ENCODE peak calls at places on chromosome 13, in ten cellular contexts. Y, B, Q, U, F, O, G, J, Z and W are unnamed samples.

GRCh38 chr13:92896842-92897241 is 329.8 kb upstream of the GPC6 start:
- DNase-seq in Y (peak; percentile 31), B (no peak), Q (peak; percentile 12), U (no peak), F (no peak), O (no peak), G (no peak), J (peak; percentile 6), Z (no peak), W (no peak)

GRCh38 chr13:57631607-57632275 is at the start of gene PCDH17:
- DNase-seq in Y (peak; percentile 48), B (no peak), Q (peak; percentile 54), U (no peak), F (no peak), O (peak; percentile 16), G (no peak), J (no peak), Z (no peak), W (peak; percentile 34)

GRCh38 chr13:109309625-109310363 is 476.6 kb downstream of the IRS2 start:
- DNase-seq in Y (peak; percentile 23), B (peak; percentile 88), Q (no peak), U (no peak), F (no peak), O (no peak), G (no peak), J (no peak), Z (no peak), W (no peak)

GRCh38 chr13:100381595-100382224 is 206.9 kb downstream of the GGACT start:
- DNase-seq in Y (peak; percentile 12), B (no peak), Q (no peak), U (no peak), F (no peak), O (peak; percentile 10), G (no peak), J (no peak), Z (no peak), W (no peak)

GRCh38 chr13:38564751-38565150 is 122.1 kb upstream of the FREM2 start:
- DNase-seq in Y (no peak), B (no peak), Q (no peak), U (no peak), F (no peak), O (no peak), G (no peak), J (no peak), Z (no peak), W (no peak)

GRCh38 chr13:32761472-32761871 is 175.2 kb downstream of the PDS5B start:
- DNase-seq in Y (no peak), B (no peak), Q (no peak), U (no peak), F (no peak), O (no peak), G (no peak), J (no peak), Z (no peak), W (no peak)

GRCh38 chr13:109809216-109809890 is 23.0 kb upstream of the IRS2 start:
- DNase-seq in Y (no peak), B (peak; percentile 64), Q (no peak), U (no peak), F (no peak), O (no peak), G (no peak), J (no peak), Z (no peak), W (no peak)

GRCh38 chr13:112140366-112140765 is 73.4 kb downstream of the SOX1 start:
- DNase-seq in Y (no peak), B (no peak), Q (no peak), U (no peak), F (no peak), O (no peak), G (no peak), J (no peak), Z (no peak), W (no peak)

GRCh38 chr13:81458211-81458610 is 1117.3 kb upstream of the SPRY2 start:
- DNase-seq in Y (no peak), B (no peak), Q (no peak), U (no peak), F (no peak), O (no peak), G (no peak), J (no peak), Z (no peak), W (no peak)

GRCh38 chr13:96835591-96835990 is 158.7 kb downstream of the OXGR1 start:
- DNase-seq in Y (no peak), B (no peak), Q (no peak), U (no peak), F (no peak), O (no peak), G (no peak), J (no peak), Z (no peak), W (no peak)

GRCh38 chr13:108278466-108278865 is 8.9 kb downstream of the TNFSF13B start:
- DNase-seq in Y (no peak), B (no peak), Q (no peak), U (no peak), F (no peak), O (no peak), G (no peak), J (no peak), Z (no peak), W (no peak)

GRCh38 chr13:66689628-66690027 is 540.5 kb downstream of the PCDH9 start:
- DNase-seq in Y (peak; percentile 39), B (no peak), Q (no peak), U (no peak), F (no peak), O (no peak), G (no peak), J (peak; percentile 7), Z (no peak), W (no peak)

GRCh38 chr13:33290421-33290965 is 4.9 kb upstream of the STARD13 start:
- DNase-seq in Y (no peak), B (no peak), Q (no peak), U (no peak), F (no peak), O (no peak), G (no peak), J (no peak), Z (no peak), W (no peak)

GRCh38 chr13:75331792-75332349 is 150.1 kb downstream of the TBC1D4 start:
- DNase-seq in Y (no peak), B (no peak), Q (no peak), U (no peak), F (no peak), O (no peak), G (no peak), J (no peak), Z (no peak), W (no peak)

GRCh38 chr13:112781287-112781686 is 91.4 kb downstream of the ATP11A start:
- DNase-seq in Y (no peak), B (no peak), Q (no peak), U (no peak), F (no peak), O (no peak), G (no peak), J (no peak), Z (no peak), W (no peak)

GRCh38 chr13:39765801-39766463 is 110.5 kb downstream of the COG6 start:
- DNase-seq in Y (peak; percentile 83), B (peak; percentile 33), Q (no peak), U (peak; percentile 13), F (no peak), O (peak; percentile 99), G (no peak), J (peak; percentile 63), Z (no peak), W (no peak)

GRCh38 chr13:72535076-72535475 is 192.4 kb downstream of the MZT1 start:
- DNase-seq in Y (no peak), B (no peak), Q (no peak), U (no peak), F (no peak), O (no peak), G (no peak), J (no peak), Z (no peak), W (no peak)

GRCh38 chr13:88592105-88592504 is 920.9 kb downstream of the SLITRK5 start:
- DNase-seq in Y (no peak), B (no peak), Q (no peak), U (no peak), F (no peak), O (no peak), G (no peak), J (no peak), Z (no peak), W (no peak)

GRCh38 chr13:38662362-38662761 is 24.5 kb upstream of the FREM2 start:
- DNase-seq in Y (no peak), B (no peak), Q (no peak), U (no peak), F (no peak), O (no peak), G (no peak), J (no peak), Z (no peak), W (no peak)

GRCh38 chr13:104326523-104326922 is 1260.3 kb upstream of the SLC10A2 start:
- DNase-seq in Y (no peak), B (no peak), Q (no peak), U (no peak), F (no peak), O (no peak), G (no peak), J (no peak), Z (no peak), W (no peak)

GRCh38 chr13:109687559-109688448 is 98.6 kb downstream of the IRS2 start:
- DNase-seq in Y (peak; percentile 55), B (peak; percentile 83), Q (no peak), U (no peak), F (no peak), O (no peak), G (no peak), J (no peak), Z (no peak), W (no peak)

GRCh38 chr13:22002893-22003292 is 332.0 kb downstream of the FGF9 start:
- DNase-seq in Y (no peak), B (no peak), Q (no peak), U (no peak), F (no peak), O (no peak), G (no peak), J (no peak), Z (no peak), W (no peak)

GRCh38 chr13:70923863-70924752 is 815.9 kb upstream of the KLHL1 start:
- DNase-seq in Y (no peak), B (no peak), Q (no peak), U (no peak), F (no peak), O (no peak), G (no peak), J (no peak), Z (no peak), W (no peak)

GRCh38 chr13:108120332-108120731 is 95.0 kb downstream of the LIG4 start:
- DNase-seq in Y (no peak), B (peak; percentile 98), Q (no peak), U (no peak), F (no peak), O (no peak), G (no peak), J (no peak), Z (no peak), W (no peak)

GRCh38 chr13:110570886-110571285 is 9.4 kb upstream of the RAB20 start:
- DNase-seq in Y (no peak), B (no peak), Q (no peak), U (no peak), F (no peak), O (no peak), G (no peak), J (no peak), Z (no peak), W (no peak)

GRCh38 chr13:39451301-39451700 is 151.7 kb downstream of the LHFPL6 start:
- DNase-seq in Y (no peak), B (peak; percentile 37), Q (no peak), U (no peak), F (no peak), O (peak; percentile 56), G (no peak), J (no peak), Z (no peak), W (no peak)

GRCh38 chr13:110233181-110233641 is 73.7 kb downstream of the COL4A1 start:
- DNase-seq in Y (no peak), B (no peak), Q (no peak), U (no peak), F (no peak), O (no peak), G (no peak), J (no peak), Z (no peak), W (no peak)

GRCh38 chr13:50344717-50345116 is 329.5 kb downstream of the KCNRG start:
- DNase-seq in Y (no peak), B (no peak), Q (no peak), U (no peak), F (no peak), O (no peak), G (no peak), J (no peak), Z (no peak), W (no peak)